ENCODE peak calls at places on chromosomes 6 and 20, in six cellular contexts. D is occipital lobe; J is effector memory CD4-positive, alpha-beta T cell; R is hypothalamus; W is A549; A is HEK293T. Q is an unnamed sample.
A peak's percentile ranks its signal among the peaks of the same experiment; 100 is the strongest.

GRCh38 chr20:51935003-51935358 is 132.7 kb upstream of the SALL4 start:
- DNase-seq in D (no peak), J (no peak), R (no peak), W (no peak), A (no peak), Q (no peak)

GRCh38 chr20:52179331-52180166 is 12.0 kb downstream of the ZFP64 start:
- DNase-seq in D (no peak), J (no peak), R (no peak), W (no peak), A (no peak), Q (no peak)

GRCh38 chr6:139161817-139162284 is 27.0 kb downstream of the HECA start:
- DNase-seq in D (no peak), J (peak; percentile 49), R (no peak), W (no peak), A (no peak), Q (no peak)

GRCh38 chr20:10282930-10283556 is 64.4 kb downstream of the SNAP25 start:
- DNase-seq in D (no peak), J (no peak), R (no peak), W (no peak), A (no peak), Q (no peak)

GRCh38 chr6:133341607-133342158 is 100.5 kb downstream of the EYA4 start:
- DNase-seq in D (no peak), J (no peak), R (no peak), W (no peak), A (peak; percentile 52), Q (no peak)

GRCh38 chr6:28474441-28475219 is 31.3 kb upstream of the ZSCAN23 start:
- DNase-seq in D (no peak), J (no peak), R (peak; percentile 8), W (peak; percentile 38), A (peak; percentile 56), Q (no peak)

GRCh38 chr20:11204926-11205768 is 531.3 kb upstream of the JAG1 start:
- DNase-seq in D (no peak), J (no peak), R (peak; percentile 22), W (peak; percentile 53), A (peak; percentile 36), Q (no peak)

GRCh38 chr6:121620002-121620740 is 184.7 kb downstream of the GJA1 start:
- DNase-seq in D (no peak), J (no peak), R (no peak), W (no peak), A (no peak), Q (no peak)

GRCh38 chr20:10171864-10172751 is 46.5 kb upstream of the SNAP25 start:
- DNase-seq in D (peak; percentile 82), J (no peak), R (peak; percentile 35), W (peak; percentile 89), A (peak; percentile 10), Q (peak; percentile 56)

GRCh38 chr6:22754111-22754510 is 184.7 kb downstream of the HDGFL1 start:
- DNase-seq in D (no peak), J (no peak), R (no peak), W (no peak), A (no peak), Q (no peak)

GRCh38 chr6:111580826-111581505 is 24.7 kb downstream of the TRAF3IP2 start:
- DNase-seq in D (no peak), J (no peak), R (no peak), W (no peak), A (no peak), Q (no peak)

GRCh38 chr6:71287038-71287437 is 1.6 kb upstream of the OGFRL1 start:
- DNase-seq in D (no peak), J (no peak), R (no peak), W (no peak), A (no peak), Q (no peak)

GRCh38 chr20:33791959-33792597 is 19.1 kb upstream of the CHMP4B start:
- DNase-seq in D (no peak), J (no peak), R (no peak), W (peak; percentile 58), A (peak; percentile 75), Q (no peak)

GRCh38 chr20:40757087-40757486 is 68.1 kb upstream of the MAFB start:
- DNase-seq in D (no peak), J (no peak), R (no peak), W (no peak), A (no peak), Q (no peak)

GRCh38 chr6:6384520-6384919 is 64.1 kb upstream of the F13A1 start:
- DNase-seq in D (no peak), J (no peak), R (no peak), W (no peak), A (no peak), Q (no peak)

GRCh38 chr6:168086066-168086465 is 7.1 kb upstream of the FRMD1 start:
- DNase-seq in D (no peak), J (no peak), R (no peak), W (no peak), A (no peak), Q (no peak)

GRCh38 chr20:23446505-23446904 is 6.2 kb downstream of the CST11 start:
- DNase-seq in D (no peak), J (no peak), R (peak; percentile 78), W (peak; percentile 35), A (peak; percentile 59), Q (peak; percentile 53)

GRCh38 chr6:14085176-14085787 is 32.3 kb upstream of the CD83 start:
- DNase-seq in D (no peak), J (no peak), R (no peak), W (no peak), A (no peak), Q (no peak)

GRCh38 chr6:156279306-156279969 is 497.7 kb upstream of the ARID1B start:
- DNase-seq in D (no peak), J (no peak), R (no peak), W (no peak), A (no peak), Q (no peak)

GRCh38 chr20:5933802-5934436 is 16.4 kb downstream of the TRMT6 start:
- DNase-seq in D (no peak), J (no peak), R (no peak), W (peak; percentile 41), A (peak; percentile 19), Q (no peak)

GRCh38 chr20:36929290-36929689 is 22.2 kb downstream of the SAMHD1 start:
- DNase-seq in D (no peak), J (no peak), R (no peak), W (no peak), A (no peak), Q (no peak)

GRCh38 chr20:41524980-41525613 is 93.1 kb downstream of the CHD6 start:
- DNase-seq in D (peak; percentile 67), J (no peak), R (peak; percentile 7), W (no peak), A (no peak), Q (peak; percentile 8)

GRCh38 chr6:7338031-7338430 is 25.0 kb upstream of the SSR1 start:
- DNase-seq in D (no peak), J (no peak), R (no peak), W (no peak), A (no peak), Q (no peak)

GRCh38 chr6:28281288-28282064 is at the start of gene PGBD1:
- DNase-seq in D (peak; percentile 60), J (no peak), R (peak; percentile 60), W (peak; percentile 36), A (peak; percentile 87), Q (peak; percentile 26)

GRCh38 chr20:63501818-63502670 is 3.2 kb upstream of the EEF1A2 start:
- DNase-seq in D (peak; percentile 59), J (no peak), R (peak; percentile 14), W (no peak), A (peak; percentile 61), Q (peak; percentile 61)

GRCh38 chr6:56226946-56227879 is 20.2 kb downstream of the COL21A1 start:
- DNase-seq in D (no peak), J (no peak), R (no peak), W (no peak), A (no peak), Q (no peak)

GRCh38 chr6:41288025-41288777 is 1.7 kb upstream of the TREM1 start:
- DNase-seq in D (no peak), J (no peak), R (no peak), W (no peak), A (no peak), Q (no peak)